ENCODE peak calls at places on chromosomes 5 and 9, in seven cellular contexts. One of them, this sample, is unnamed.

GRCh38 chr9:93633492-93634221 is 57.3 kb downstream of the PHF2 start:
- DNase-seq in ovary: no peak
- DNase-seq in breast epithelium: no peak
- DNase-seq in right lobe of liver: no peak
- DNase-seq in uterus: no peak
- DNase-seq in H1: peak; percentile 41
- DNase-seq in tibial nerve: no peak
- DNase-seq in this sample: no peak

GRCh38 chr9:135070964-135071735 is 16.3 kb upstream of the OLFM1 start:
- DNase-seq in ovary: no peak
- DNase-seq in breast epithelium: no peak
- DNase-seq in right lobe of liver: no peak
- DNase-seq in uterus: peak; percentile 3
- DNase-seq in H1: no peak
- DNase-seq in tibial nerve: no peak
- DNase-seq in this sample: no peak

GRCh38 chr5:87997662-87998061 is 271.0 kb downstream of the TMEM161B start:
- DNase-seq in ovary: no peak
- DNase-seq in breast epithelium: no peak
- DNase-seq in right lobe of liver: no peak
- DNase-seq in uterus: no peak
- DNase-seq in H1: no peak
- DNase-seq in tibial nerve: no peak
- DNase-seq in this sample: no peak

GRCh38 chr5:168443950-168444700 is 42.1 kb upstream of the RARS1 start:
- DNase-seq in ovary: no peak
- DNase-seq in breast epithelium: no peak
- DNase-seq in right lobe of liver: no peak
- DNase-seq in uterus: no peak
- DNase-seq in H1: no peak
- DNase-seq in tibial nerve: no peak
- DNase-seq in this sample: no peak

GRCh38 chr9:21455320-21455719 is 15.1 kb downstream of the IFNA1 start:
- DNase-seq in ovary: no peak
- DNase-seq in breast epithelium: no peak
- DNase-seq in right lobe of liver: no peak
- DNase-seq in uterus: no peak
- DNase-seq in H1: no peak
- DNase-seq in tibial nerve: no peak
- DNase-seq in this sample: peak; percentile 9

GRCh38 chr9:81389569-81389993 is 299.8 kb downstream of the TLE1 start:
- DNase-seq in ovary: no peak
- DNase-seq in breast epithelium: peak; percentile 79
- DNase-seq in right lobe of liver: no peak
- DNase-seq in uterus: peak; percentile 27
- DNase-seq in H1: no peak
- DNase-seq in tibial nerve: peak; percentile 44
- DNase-seq in this sample: peak; percentile 83

GRCh38 chr5:153084476-153084875 is 406.0 kb upstream of the GRIA1 start:
- DNase-seq in ovary: no peak
- DNase-seq in breast epithelium: no peak
- DNase-seq in right lobe of liver: no peak
- DNase-seq in uterus: no peak
- DNase-seq in H1: no peak
- DNase-seq in tibial nerve: no peak
- DNase-seq in this sample: no peak

GRCh38 chr9:91422832-91423711 is 560 bp downstream of the NFIL3 start:
- DNase-seq in ovary: peak; percentile 76
- DNase-seq in breast epithelium: peak; percentile 77
- DNase-seq in right lobe of liver: peak; percentile 56
- DNase-seq in uterus: peak; percentile 75
- DNase-seq in H1: peak; percentile 72
- DNase-seq in tibial nerve: peak; percentile 91
- DNase-seq in this sample: peak; percentile 69

GRCh38 chr5:55708732-55709131 is 3.4 kb downstream of the SLC38A9 start:
- DNase-seq in ovary: no peak
- DNase-seq in breast epithelium: no peak
- DNase-seq in right lobe of liver: no peak
- DNase-seq in uterus: no peak
- DNase-seq in H1: no peak
- DNase-seq in tibial nerve: no peak
- DNase-seq in this sample: no peak

GRCh38 chr9:21996858-21997257 is 2.3 kb downstream of the CDKN2B-AS1 start:
- DNase-seq in ovary: no peak
- DNase-seq in breast epithelium: no peak
- DNase-seq in right lobe of liver: no peak
- DNase-seq in uterus: no peak
- DNase-seq in H1: no peak
- DNase-seq in tibial nerve: no peak
- DNase-seq in this sample: no peak

GRCh38 chr5:126527892-126528291 is 67.1 kb downstream of the ALDH7A1 start:
- DNase-seq in ovary: no peak
- DNase-seq in breast epithelium: no peak
- DNase-seq in right lobe of liver: no peak
- DNase-seq in uterus: no peak
- DNase-seq in H1: no peak
- DNase-seq in tibial nerve: no peak
- DNase-seq in this sample: no peak

GRCh38 chr5:157245477-157245876 is 20.4 kb upstream of the CYFIP2 start:
- DNase-seq in ovary: no peak
- DNase-seq in breast epithelium: no peak
- DNase-seq in right lobe of liver: no peak
- DNase-seq in uterus: no peak
- DNase-seq in H1: no peak
- DNase-seq in tibial nerve: no peak
- DNase-seq in this sample: no peak

GRCh38 chr9:77595426-77596051 is 52.6 kb downstream of the GNA14 start:
- DNase-seq in ovary: no peak
- DNase-seq in breast epithelium: no peak
- DNase-seq in right lobe of liver: no peak
- DNase-seq in uterus: no peak
- DNase-seq in H1: no peak
- DNase-seq in tibial nerve: no peak
- DNase-seq in this sample: no peak

GRCh38 chr5:73218552-73219171 is 45.7 kb downstream of the TMEM174 start:
- DNase-seq in ovary: no peak
- DNase-seq in breast epithelium: no peak
- DNase-seq in right lobe of liver: no peak
- DNase-seq in uterus: no peak
- DNase-seq in H1: no peak
- DNase-seq in tibial nerve: no peak
- DNase-seq in this sample: no peak

GRCh38 chr5:135921388-135921787 is 25.7 kb upstream of the IL9 start:
- DNase-seq in ovary: no peak
- DNase-seq in breast epithelium: no peak
- DNase-seq in right lobe of liver: no peak
- DNase-seq in uterus: no peak
- DNase-seq in H1: no peak
- DNase-seq in tibial nerve: no peak
- DNase-seq in this sample: no peak

GRCh38 chr5:25862276-25862675 is 1176.1 kb downstream of the CDH9 start:
- DNase-seq in ovary: no peak
- DNase-seq in breast epithelium: no peak
- DNase-seq in right lobe of liver: no peak
- DNase-seq in uterus: no peak
- DNase-seq in H1: no peak
- DNase-seq in tibial nerve: no peak
- DNase-seq in this sample: no peak

GRCh38 chr5:9888517-9888916 is 258.4 kb upstream of the TAS2R1 start:
- DNase-seq in ovary: no peak
- DNase-seq in breast epithelium: no peak
- DNase-seq in right lobe of liver: no peak
- DNase-seq in uterus: no peak
- DNase-seq in H1: no peak
- DNase-seq in tibial nerve: no peak
- DNase-seq in this sample: no peak

GRCh38 chr5:163535290-163535689 is 29.9 kb downstream of the MAT2B start:
- DNase-seq in ovary: no peak
- DNase-seq in breast epithelium: no peak
- DNase-seq in right lobe of liver: no peak
- DNase-seq in uterus: no peak
- DNase-seq in H1: no peak
- DNase-seq in tibial nerve: no peak
- DNase-seq in this sample: no peak

DNA sequence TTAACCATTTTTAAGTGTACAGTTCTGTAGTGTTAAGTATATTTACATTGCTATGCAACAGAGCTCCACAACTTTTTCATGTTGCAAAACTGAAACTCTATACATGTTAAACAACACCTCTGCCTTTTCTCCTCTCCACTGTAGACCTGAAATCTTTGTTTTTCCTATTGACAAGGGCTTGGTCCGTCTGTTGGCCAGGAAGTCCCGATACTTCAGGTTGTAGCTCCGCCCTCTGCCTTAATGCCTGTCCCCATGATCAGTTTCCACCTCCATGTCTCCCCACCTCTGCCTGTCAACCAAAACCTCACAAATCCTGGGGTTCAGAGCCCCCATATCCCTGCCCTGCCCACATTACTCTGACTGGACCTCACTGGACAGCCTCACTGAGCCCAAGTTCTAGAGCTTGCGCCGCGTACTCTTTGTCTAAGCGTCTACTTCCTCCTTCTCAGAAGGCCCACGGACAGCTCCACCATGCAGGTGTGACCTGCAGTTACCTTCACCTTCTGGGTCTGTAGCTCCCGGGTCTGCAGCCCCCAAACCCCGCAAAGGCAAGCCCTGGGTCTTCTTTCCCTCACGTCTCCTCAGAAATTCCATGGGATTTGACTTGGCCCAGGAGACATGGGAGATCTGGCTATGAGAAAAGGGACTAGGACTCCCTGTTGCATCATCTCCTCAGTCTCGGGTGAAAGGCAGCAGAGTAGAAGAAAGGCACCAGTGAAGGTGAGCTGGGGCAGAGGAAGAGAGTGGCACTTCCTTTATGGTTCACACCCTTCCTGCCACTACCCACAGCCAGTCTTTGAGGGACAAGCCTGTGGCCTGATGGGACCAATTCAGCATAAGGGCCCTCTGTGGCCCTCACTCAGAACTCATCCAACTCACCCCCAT is 8.0 kb downstream of the GLIPR2 start:
- DNase-seq in ovary: no peak
- DNase-seq in breast epithelium: no peak
- DNase-seq in right lobe of liver: no peak
- DNase-seq in uterus: no peak
- DNase-seq in H1: no peak
- DNase-seq in tibial nerve: no peak
- DNase-seq in this sample: no peak
- H3K4me1 ChIP-seq in ovary: peaks cover 17% of the 10 kb centered on the region
- H3K4me1 ChIP-seq in breast epithelium: peaks cover 20% of the 10 kb centered on the region
- H3K4me1 ChIP-seq in right lobe of liver: no peaks in the 10 kb centered on the region
- H3K4me1 ChIP-seq in uterus: peaks cover 14% of the 10 kb centered on the region
- H3K4me1 ChIP-seq in H1: no peaks in the 10 kb centered on the region
- H3K4me1 ChIP-seq in tibial nerve: peaks cover 19% of the 10 kb centered on the region
- H3K4me1 ChIP-seq in this sample: peaks cover 54% of the 10 kb centered on the region

DNA sequence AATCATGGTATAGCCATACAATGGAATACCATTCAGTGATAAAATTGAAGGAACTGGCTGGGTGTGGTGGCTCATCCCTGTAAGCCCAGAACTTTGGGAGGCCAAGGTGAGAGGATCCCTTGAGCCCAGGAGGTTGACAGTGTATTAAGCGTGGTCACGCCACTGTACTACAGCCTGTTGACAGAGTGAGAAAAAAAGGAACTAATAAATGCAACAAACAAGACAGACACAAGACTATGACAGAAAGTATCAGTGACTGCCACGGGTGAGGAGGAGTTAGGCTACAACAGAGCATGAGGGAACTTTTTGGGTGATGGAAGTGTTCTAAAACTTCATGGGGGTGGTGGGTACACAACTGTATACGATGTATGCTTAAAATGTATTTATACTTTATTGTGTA is 2.2 kb downstream of the FNIP1 start:
- DNase-seq in ovary: no peak
- DNase-seq in breast epithelium: no peak
- DNase-seq in right lobe of liver: no peak
- DNase-seq in uterus: no peak
- DNase-seq in H1: no peak
- DNase-seq in tibial nerve: peak; percentile 7
- DNase-seq in this sample: no peak
- TF ChIP-seq POLR2A in ovary: no peak
- TF ChIP-seq POLR2A in breast epithelium: no peak
- TF ChIP-seq POLR2A in right lobe of liver: no peak
- TF ChIP-seq POLR2A in uterus: no peak
- TF ChIP-seq POLR2A in H1: no peak
- TF ChIP-seq POLR2A in tibial nerve: no peak
- TF ChIP-seq POLR2A in this sample: no peak

GRCh38 chr5:16808021-16808420 is 128.1 kb downstream of the MYO10 start:
- DNase-seq in ovary: no peak
- DNase-seq in breast epithelium: no peak
- DNase-seq in right lobe of liver: no peak
- DNase-seq in uterus: no peak
- DNase-seq in H1: no peak
- DNase-seq in tibial nerve: no peak
- DNase-seq in this sample: no peak
- H3K4me1 ChIP-seq in ovary: peaks cover 19% of the 10 kb centered on the region
- H3K4me1 ChIP-seq in breast epithelium: peaks cover 3% of the 10 kb centered on the region
- H3K4me1 ChIP-seq in right lobe of liver: no peaks in the 10 kb centered on the region
- H3K4me1 ChIP-seq in uterus: no peaks in the 10 kb centered on the region
- H3K4me1 ChIP-seq in H1: no peaks in the 10 kb centered on the region
- H3K4me1 ChIP-seq in tibial nerve: peaks cover 3% of the 10 kb centered on the region
- H3K4me1 ChIP-seq in this sample: peaks cover 9% of the 10 kb centered on the region

GRCh38 chr9:98253563-98253962 is 1.9 kb downstream of the TBC1D2 start:
- DNase-seq in ovary: no peak
- DNase-seq in breast epithelium: no peak
- DNase-seq in right lobe of liver: no peak
- DNase-seq in uterus: no peak
- DNase-seq in H1: no peak
- DNase-seq in tibial nerve: no peak
- DNase-seq in this sample: no peak

GRCh38 chr9:98256632-98257218 is 1.3 kb upstream of the TBC1D2 start:
- DNase-seq in ovary: no peak
- DNase-seq in breast epithelium: no peak
- DNase-seq in right lobe of liver: no peak
- DNase-seq in uterus: no peak
- DNase-seq in H1: no peak
- DNase-seq in tibial nerve: no peak
- DNase-seq in this sample: no peak

GRCh38 chr9:98255578-98256296 is at the start of gene TBC1D2:
- DNase-seq in ovary: peak; percentile 95
- DNase-seq in breast epithelium: peak; percentile 96
- DNase-seq in right lobe of liver: peak; percentile 97
- DNase-seq in uterus: peak; percentile 95
- DNase-seq in H1: peak; percentile 99
- DNase-seq in tibial nerve: peak; percentile 92
- DNase-seq in this sample: peak; percentile 96

GRCh38 chr9:98254236-98255063 is 999 bp downstream of the TBC1D2 start:
- DNase-seq in ovary: no peak
- DNase-seq in breast epithelium: no peak
- DNase-seq in right lobe of liver: no peak
- DNase-seq in uterus: no peak
- DNase-seq in H1: no peak
- DNase-seq in tibial nerve: no peak
- DNase-seq in this sample: no peak

GRCh38 chr9:98255064-98255577 is 328 bp downstream of the TBC1D2 start:
- DNase-seq in ovary: no peak
- DNase-seq in breast epithelium: no peak
- DNase-seq in right lobe of liver: no peak
- DNase-seq in uterus: no peak
- DNase-seq in H1: no peak
- DNase-seq in tibial nerve: no peak
- DNase-seq in this sample: no peak
- TF ChIP-seq POLR2A in ovary: no peak
- TF ChIP-seq POLR2A in breast epithelium: no peak
- TF ChIP-seq POLR2A in right lobe of liver: no peak
- TF ChIP-seq POLR2A in uterus: no peak
- TF ChIP-seq POLR2A in H1: no peak
- TF ChIP-seq POLR2A in tibial nerve: no peak
- TF ChIP-seq POLR2A in this sample: no peak